ENCODE peak calls at places on chromosome 9, in six cellular contexts. W is SK-N-DZ, Y is AG08395, J is H9, P is right lobe of liver, X is GM23248. Q is an unnamed sample.

GRCh38 chr9:111094433-111095421 is 56.5 kb upstream of the LPAR1 start:
- DNase-seq in W (no peak), J (no peak), X (peak), P (no peak), Y (peak), Q (no peak)

GRCh38 chr9:70043285-70043684 is 363 bp upstream of the MAMDC2 start:
- DNase-seq in W (no peak), J (peak), X (no peak), Y (no peak), P (no peak), Q (no peak)

GRCh38 chr9:18492612-18493011 is 18.7 kb downstream of the ADAMTSL1 start:
- DNase-seq in Y (peak), J (no peak), X (peak), W (no peak), P (no peak), Q (no peak)

GRCh38 chr9:37921168-37921510 is 17.2 kb upstream of the SLC25A51 start:
- DNase-seq in W (no peak), P (no peak), Y (no peak), J (no peak), X (no peak), Q (no peak)

GRCh38 chr9:90053027-90053426 is 448.2 kb downstream of the GADD45G start:
- DNase-seq in Y (no peak), W (no peak), X (no peak), J (peak), P (no peak), Q (no peak)

GRCh38 chr9:35616681-35617459 is 1.3 kb downstream of the CD72 start:
- DNase-seq in P (peak), Y (peak), X (peak), W (peak), J (peak), Q (peak)

GRCh38 chr9:129321511-129322021 is 143.5 kb upstream of the IER5L start:
- DNase-seq in J (peak), X (no peak), W (no peak), Y (no peak), P (peak), Q (no peak)

GRCh38 chr9:120850315-120850714 is 7.6 kb upstream of the PSMD5 start:
- DNase-seq in P (no peak), Y (no peak), J (no peak), X (no peak), W (no peak), Q (no peak)

GRCh38 chr9:113622038-113622437 is 158.5 kb downstream of the RGS3 start:
- DNase-seq in X (no peak), P (no peak), W (no peak), J (no peak), Y (no peak), Q (no peak)

GRCh38 chr9:127316586-127317383 is 52.2 kb downstream of the GARNL3 start:
- DNase-seq in X (peak), W (no peak), Y (peak), J (no peak), P (no peak), Q (no peak)

GRCh38 chr9:118761016-118761790 is 608.0 kb downstream of the BRINP1 start:
- DNase-seq in P (no peak), W (no peak), X (no peak), J (no peak), Y (no peak), Q (no peak)

GRCh38 chr9:82161876-82162275 is 173.3 kb downstream of the SPATA31D1 start:
- DNase-seq in X (no peak), W (no peak), P (no peak), Y (no peak), J (no peak), Q (no peak)

GRCh38 chr9:69214939-69215338 is 40.9 kb downstream of the TJP2 start:
- DNase-seq in W (no peak), J (no peak), Y (no peak), P (no peak), X (no peak), Q (no peak)

GRCh38 chr9:88084816-88085215 is 53.5 kb downstream of the SPATA31C2 start:
- DNase-seq in P (no peak), J (no peak), Y (no peak), W (no peak), X (no peak), Q (no peak)

Q was measured in CD4-positive, alpha-beta T cell.